ENCODE peak calls at places on chromosomes 5 and 9, in six cellular contexts. X is HepG2, J is AG20443, E is NCI-H1417, A is neural crest cell, C is stromal cell of bone marrow. G is an unnamed sample.

GRCh38 chr9:124496075-124496893 is 10.9 kb downstream of the NR5A1 start:
- DNase-seq in E (no peak), C (no peak), X (no peak), J (no peak), A (no peak), G (no peak)

GRCh38 chr9:132802121-132802795 is 75.8 kb downstream of the AK8 start:
- DNase-seq in C (no peak), J (no peak), A (no peak), X (no peak), E (no peak), G (no peak)

GRCh38 chr9:70205366-70206020 is 53.3 kb upstream of the SMC5 start:
- DNase-seq in X (no peak), A (no peak), J (no peak), E (peak; percentile 3), C (no peak), G (peak; percentile 74)

GRCh38 chr5:138900281-138900965 is 25.3 kb upstream of the LRRTM2 start:
- DNase-seq in A (no peak), J (no peak), E (no peak), X (no peak), C (no peak), G (no peak)

GRCh38 chr9:132341177-132341840 is 13.5 kb downstream of the SETX start:
- DNase-seq in J (no peak), X (no peak), A (no peak), C (no peak), E (no peak), G (no peak)

GRCh38 chr9:121573717-121574485 is 74.3 kb upstream of the GGTA1 start:
- DNase-seq in X (no peak), A (no peak), J (no peak), E (peak; percentile 35), C (no peak), G (no peak)

GRCh38 chr5:132019857-132020555 is 8.5 kb upstream of the ACSL6 start:
- DNase-seq in X (no peak), A (no peak), C (no peak), E (no peak), J (no peak), G (no peak)

GRCh38 chr9:113427629-113428028 is 17.1 kb downstream of the C9orf43 start:
- DNase-seq in E (no peak), A (no peak), J (peak; percentile 39), X (no peak), C (peak; percentile 62), G (no peak)